ENCODE peak calls at places on chromosome 2, in four cellular contexts. One of them, this sample, is unnamed.

GRCh38 chr2:97907667-97908066 is 88.1 kb downstream of the TMEM131 start:
- DNase-seq in H1: no peak
- DNase-seq in GM13976: no peak
- DNase-seq in CD8-positive, alpha-beta T cell: no peak
- DNase-seq in this sample: no peak

GRCh38 chr2:172995323-172996244 is 80.1 kb upstream of the MAP3K20 start:
- DNase-seq in H1: no peak
- DNase-seq in GM13976: no peak
- DNase-seq in CD8-positive, alpha-beta T cell: no peak
- DNase-seq in this sample: no peak

GRCh38 chr2:198710562-198710961 is 747.2 kb downstream of the SATB2 start:
- DNase-seq in H1: no peak
- DNase-seq in GM13976: no peak
- DNase-seq in CD8-positive, alpha-beta T cell: no peak
- DNase-seq in this sample: no peak

GRCh38 chr2:128301501-128301966 is 17.1 kb downstream of the HS6ST1 start:
- DNase-seq in H1: no peak
- DNase-seq in GM13976: no peak
- DNase-seq in CD8-positive, alpha-beta T cell: no peak
- DNase-seq in this sample: no peak

GRCh38 chr2:216098687-216099334 is 10.3 kb upstream of the XRCC5 start:
- DNase-seq in H1: no peak
- DNase-seq in GM13976: no peak
- DNase-seq in CD8-positive, alpha-beta T cell: no peak
- DNase-seq in this sample: no peak

GRCh38 chr2:60676950-60677349 is 79.1 kb upstream of the PAPOLG start:
- DNase-seq in H1: no peak
- DNase-seq in GM13976: no peak
- DNase-seq in CD8-positive, alpha-beta T cell: no peak
- DNase-seq in this sample: no peak

GRCh38 chr2:199602896-199603482 is 145.2 kb upstream of the SATB2 start:
- DNase-seq in H1: no peak
- DNase-seq in GM13976: no peak
- DNase-seq in CD8-positive, alpha-beta T cell: no peak
- DNase-seq in this sample: no peak

GRCh38 chr2:67389286-67389685 is 7.8 kb upstream of the ETAA1 start:
- DNase-seq in H1: no peak
- DNase-seq in GM13976: no peak
- DNase-seq in CD8-positive, alpha-beta T cell: no peak
- DNase-seq in this sample: no peak

GRCh38 chr2:107529146-107529545 is 297.5 kb upstream of the RGPD4 start:
- DNase-seq in H1: no peak
- DNase-seq in GM13976: no peak
- DNase-seq in CD8-positive, alpha-beta T cell: no peak
- DNase-seq in this sample: no peak

GRCh38 chr2:150924862-150925261 is 336.8 kb downstream of the RBM43 start:
- DNase-seq in H1: no peak
- DNase-seq in GM13976: no peak
- DNase-seq in CD8-positive, alpha-beta T cell: no peak
- DNase-seq in this sample: no peak

GRCh38 chr2:2524340-2524941 is 193.4 kb upstream of the MYT1L start:
- DNase-seq in H1: no peak
- DNase-seq in GM13976: no peak
- DNase-seq in CD8-positive, alpha-beta T cell: no peak
- DNase-seq in this sample: no peak

GRCh38 chr2:202056611-202057010 is 16.4 kb upstream of the KIAA2012 start:
- DNase-seq in H1: no peak
- DNase-seq in GM13976: no peak
- DNase-seq in CD8-positive, alpha-beta T cell: no peak
- DNase-seq in this sample: no peak

GRCh38 chr2:11348209-11348749 is 3.8 kb upstream of the ROCK2 start:
- DNase-seq in H1: no peak
- DNase-seq in GM13976: no peak
- DNase-seq in CD8-positive, alpha-beta T cell: no peak
- DNase-seq in this sample: no peak

GRCh38 chr2:207683879-207684627 is 27.4 kb upstream of the CCNYL1 start:
- DNase-seq in H1: no peak
- DNase-seq in GM13976: no peak
- DNase-seq in CD8-positive, alpha-beta T cell: no peak
- DNase-seq in this sample: no peak

GRCh38 chr2:219681301-219682290 is 54.2 kb downstream of the SLC4A3 start:
- DNase-seq in H1: no peak
- DNase-seq in GM13976: no peak
- DNase-seq in CD8-positive, alpha-beta T cell: no peak
- DNase-seq in this sample: no peak

GRCh38 chr2:101400048-101400447 is 12.7 kb upstream of the CREG2 start:
- DNase-seq in H1: no peak
- DNase-seq in GM13976: no peak
- DNase-seq in CD8-positive, alpha-beta T cell: no peak
- DNase-seq in this sample: no peak

GRCh38 chr2:212923393-212923792 is 228.0 kb downstream of the IKZF2 start:
- DNase-seq in H1: no peak
- DNase-seq in GM13976: no peak
- DNase-seq in CD8-positive, alpha-beta T cell: no peak
- DNase-seq in this sample: no peak

GRCh38 chr2:139746901-139747300 is 966.7 kb upstream of the NXPH2 start:
- DNase-seq in H1: no peak
- DNase-seq in GM13976: no peak
- DNase-seq in CD8-positive, alpha-beta T cell: no peak
- DNase-seq in this sample: no peak

GRCh38 chr2:160590664-160591063 is 97.1 kb upstream of the RBMS1 start:
- DNase-seq in H1: no peak
- DNase-seq in GM13976: no peak
- DNase-seq in CD8-positive, alpha-beta T cell: no peak
- DNase-seq in this sample: no peak

GRCh38 chr2:150207979-150208378 is 279.5 kb downstream of the RND3 start:
- DNase-seq in H1: no peak
- DNase-seq in GM13976: no peak
- DNase-seq in CD8-positive, alpha-beta T cell: no peak
- DNase-seq in this sample: no peak

GRCh38 chr2:62195421-62196277 is at the start of gene B3GNT2:
- DNase-seq in H1: peak; percentile 36
- DNase-seq in GM13976: peak; percentile 94
- DNase-seq in CD8-positive, alpha-beta T cell: peak; percentile 86
- DNase-seq in this sample: peak; percentile 94

GRCh38 chr2:174681099-174681982 is 82.9 kb downstream of the CHRNA1 start:
- DNase-seq in H1: no peak
- DNase-seq in GM13976: no peak
- DNase-seq in CD8-positive, alpha-beta T cell: no peak
- DNase-seq in this sample: no peak

GRCh38 chr2:19801367-19802087 is 100.3 kb downstream of the TTC32 start:
- DNase-seq in H1: no peak
- DNase-seq in GM13976: no peak
- DNase-seq in CD8-positive, alpha-beta T cell: no peak
- DNase-seq in this sample: no peak

GRCh38 chr2:223970343-223971128 is 13.3 kb downstream of the MRPL44 start:
- DNase-seq in H1: no peak
- DNase-seq in GM13976: peak; percentile 44
- DNase-seq in CD8-positive, alpha-beta T cell: peak; percentile 68
- DNase-seq in this sample: peak; percentile 45

GRCh38 chr2:180735799-180736198 is 244.6 kb upstream of the UBE2E3 start:
- DNase-seq in H1: no peak
- DNase-seq in GM13976: no peak
- DNase-seq in CD8-positive, alpha-beta T cell: no peak
- DNase-seq in this sample: no peak

GRCh38 chr2:5227062-5227699 is 465.0 kb upstream of the SOX11 start:
- DNase-seq in H1: no peak
- DNase-seq in GM13976: no peak
- DNase-seq in CD8-positive, alpha-beta T cell: no peak
- DNase-seq in this sample: no peak

GRCh38 chr2:71156531-71156930 is 26.1 kb downstream of the MPHOSPH10 start:
- DNase-seq in H1: no peak
- DNase-seq in GM13976: no peak
- DNase-seq in CD8-positive, alpha-beta T cell: no peak
- DNase-seq in this sample: no peak

GRCh38 chr2:238106698-238107524 is 6.8 kb downstream of the ESPNL start:
- DNase-seq in H1: no peak
- DNase-seq in GM13976: no peak
- DNase-seq in CD8-positive, alpha-beta T cell: no peak
- DNase-seq in this sample: no peak
- TF ChIP-seq CTCF in H1: peak; percentile 50
- TF ChIP-seq CTCF in GM13976: no peak
- TF ChIP-seq CTCF in CD8-positive, alpha-beta T cell: no peak
- TF ChIP-seq CTCF in this sample: peak; percentile 52

GRCh38 chr2:136929531-136929930 is 164.2 kb downstream of the THSD7B start:
- DNase-seq in H1: no peak
- DNase-seq in GM13976: no peak
- DNase-seq in CD8-positive, alpha-beta T cell: no peak
- DNase-seq in this sample: no peak

GRCh38 chr2:136935119-136935518 is 169.8 kb downstream of the THSD7B start:
- DNase-seq in H1: no peak
- DNase-seq in GM13976: no peak
- DNase-seq in CD8-positive, alpha-beta T cell: no peak
- DNase-seq in this sample: no peak

GRCh38 chr2:136927156-136927555 is 161.8 kb downstream of the THSD7B start:
- DNase-seq in H1: no peak
- DNase-seq in GM13976: no peak
- DNase-seq in CD8-positive, alpha-beta T cell: no peak
- DNase-seq in this sample: no peak

DNA sequence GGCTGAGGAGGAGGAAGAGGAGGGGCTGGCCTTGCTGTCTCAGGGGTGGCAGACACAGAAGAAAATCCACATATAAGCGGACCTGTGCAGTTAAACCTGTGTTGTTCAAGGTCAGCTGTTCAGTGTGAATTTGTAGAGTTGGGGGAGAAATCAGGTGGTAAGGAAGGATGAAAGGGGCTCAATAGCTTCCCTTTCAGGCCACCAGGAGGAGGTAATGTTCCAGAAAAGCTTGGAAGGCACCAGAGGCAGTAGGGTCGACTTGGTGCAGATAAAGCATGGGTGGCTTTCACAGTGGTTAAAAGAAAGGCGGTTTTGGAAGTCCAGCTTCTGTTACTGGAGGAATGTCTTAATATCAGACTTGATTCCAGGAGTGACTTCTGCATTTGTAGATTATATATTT is 167.4 kb downstream of the THSD7B start:
- DNase-seq in H1: peak; percentile 10
- DNase-seq in GM13976: no peak
- DNase-seq in CD8-positive, alpha-beta T cell: no peak
- DNase-seq in this sample: peak; percentile 10
- TF ChIP-seq CTCF in H1: peak; percentile 86
- TF ChIP-seq CTCF in GM13976: no peak
- TF ChIP-seq CTCF in CD8-positive, alpha-beta T cell: no peak
- TF ChIP-seq CTCF in this sample: peak; percentile 39

GRCh38 chr2:18690342-18690741 is 101.0 kb upstream of the NT5C1B start:
- DNase-seq in H1: peak; percentile 47
- DNase-seq in GM13976: no peak
- DNase-seq in CD8-positive, alpha-beta T cell: no peak
- DNase-seq in this sample: no peak
- TF ChIP-seq CTCF in H1: peak; percentile 93
- TF ChIP-seq CTCF in GM13976: no peak
- TF ChIP-seq CTCF in CD8-positive, alpha-beta T cell: no peak
- TF ChIP-seq CTCF in this sample: no peak

DNA sequence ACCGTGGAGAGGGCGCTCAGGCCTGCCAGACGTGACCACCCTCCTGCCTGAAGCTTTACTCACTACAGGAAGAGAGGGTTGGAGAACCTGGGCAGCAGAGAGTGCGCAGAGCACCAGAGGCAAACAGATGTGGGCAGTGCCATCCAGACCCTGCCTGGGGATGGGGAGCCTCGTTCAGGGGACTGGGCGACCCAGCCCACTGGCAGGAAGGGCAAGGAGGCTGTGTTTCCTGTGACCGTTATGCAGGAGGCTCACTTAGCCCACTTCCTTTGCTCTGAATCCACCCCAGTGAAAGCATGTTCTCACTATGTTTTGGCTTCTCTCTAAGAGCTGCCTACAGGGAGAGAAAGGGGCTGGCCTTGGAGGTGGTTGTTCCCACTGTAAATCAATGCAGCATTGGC is 23.1 kb upstream of the ACKR3 start:
- DNase-seq in H1: no peak
- DNase-seq in GM13976: no peak
- DNase-seq in CD8-positive, alpha-beta T cell: peak; percentile 35
- DNase-seq in this sample: no peak
- TF ChIP-seq CTCF in H1: no peak
- TF ChIP-seq CTCF in GM13976: no peak
- TF ChIP-seq CTCF in CD8-positive, alpha-beta T cell: no peak
- TF ChIP-seq CTCF in this sample: no peak

GRCh38 chr2:237723613-237724012 is 75.0 kb upstream of the RBM44 start:
- DNase-seq in H1: no peak
- DNase-seq in GM13976: no peak
- DNase-seq in CD8-positive, alpha-beta T cell: no peak
- DNase-seq in this sample: peak; percentile 34
- TF ChIP-seq CTCF in H1: no peak
- TF ChIP-seq CTCF in GM13976: no peak
- TF ChIP-seq CTCF in CD8-positive, alpha-beta T cell: no peak
- TF ChIP-seq CTCF in this sample: no peak

GRCh38 chr2:127003028-127003800 is 103.7 kb downstream of the BIN1 start:
- DNase-seq in H1: no peak
- DNase-seq in GM13976: no peak
- DNase-seq in CD8-positive, alpha-beta T cell: no peak
- DNase-seq in this sample: no peak
- TF ChIP-seq CTCF in H1: peak; percentile 4
- TF ChIP-seq CTCF in GM13976: no peak
- TF ChIP-seq CTCF in CD8-positive, alpha-beta T cell: no peak
- TF ChIP-seq CTCF in this sample: no peak

GRCh38 chr2:99613992-99614391 is 124.2 kb upstream of the REV1 start:
- DNase-seq in H1: no peak
- DNase-seq in GM13976: no peak
- DNase-seq in CD8-positive, alpha-beta T cell: no peak
- DNase-seq in this sample: no peak

GRCh38 chr2:99617811-99618210 is 128.0 kb upstream of the REV1 start:
- DNase-seq in H1: no peak
- DNase-seq in GM13976: no peak
- DNase-seq in CD8-positive, alpha-beta T cell: no peak
- DNase-seq in this sample: no peak

GRCh38 chr2:99611786-99612185 is 122.0 kb upstream of the REV1 start:
- DNase-seq in H1: no peak
- DNase-seq in GM13976: no peak
- DNase-seq in CD8-positive, alpha-beta T cell: no peak
- DNase-seq in this sample: no peak

GRCh38 chr2:99618579-99619097 is 128.8 kb upstream of the REV1 start:
- DNase-seq in H1: no peak
- DNase-seq in GM13976: no peak
- DNase-seq in CD8-positive, alpha-beta T cell: no peak
- DNase-seq in this sample: no peak

DNA sequence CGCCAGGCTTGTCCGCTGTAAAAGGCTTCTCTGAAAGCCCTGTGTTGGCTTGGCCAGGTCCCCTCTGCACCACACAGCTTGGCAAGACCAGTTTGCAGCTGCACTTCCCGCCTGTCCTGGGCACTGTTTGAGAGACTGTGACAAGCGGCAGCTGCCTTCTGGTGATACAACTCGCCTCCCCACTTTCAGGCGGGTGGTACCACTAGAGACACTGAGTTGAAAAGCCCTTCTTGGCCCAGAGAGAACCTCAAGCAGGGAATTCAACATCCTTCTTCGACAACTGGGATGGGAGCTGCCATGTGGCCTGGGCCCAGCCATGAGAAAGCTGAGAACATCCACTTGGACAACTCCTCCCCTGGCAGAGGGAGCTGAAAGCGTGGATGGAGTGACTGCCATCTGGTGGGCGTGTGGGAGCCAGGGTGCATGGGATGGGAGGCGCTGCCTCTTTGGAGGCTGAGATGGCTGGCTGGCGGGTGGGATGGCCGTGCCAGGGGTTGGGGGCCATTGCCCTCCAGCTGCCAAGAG is 125.5 kb upstream of the REV1 start:
- DNase-seq in H1: no peak
- DNase-seq in GM13976: no peak
- DNase-seq in CD8-positive, alpha-beta T cell: no peak
- DNase-seq in this sample: no peak
- TF ChIP-seq CTCF in H1: peak; percentile 57
- TF ChIP-seq CTCF in GM13976: no peak
- TF ChIP-seq CTCF in CD8-positive, alpha-beta T cell: no peak
- TF ChIP-seq CTCF in this sample: no peak

This sample was measured in GM13977.